ENCODE peak calls at places on chromosomes 6 and 20, in four cellular contexts. I is OCI-LY7, Q is heart left ventricle, W is left ventricle myocardium inferior. B is an unnamed sample.

GRCh38 chr20:57388953-57389694 is 2.1 kb upstream of the RBM38 start:
- DNase-seq in I (peak), Q (peak), W (peak), B (peak)

GRCh38 chr20:58237318-58238182 is 9.1 kb upstream of the ANKRD60 start:
- DNase-seq in I (no peak), Q (no peak), W (no peak), B (no peak)

GRCh38 chr6:93105017-93105416 is 314.3 kb downstream of the EPHA7 start:
- DNase-seq in I (no peak), Q (no peak), W (no peak), B (no peak)

GRCh38 chr20:438581-439469 is 23.5 kb downstream of the TBC1D20 start:
- DNase-seq in I (peak), Q (no peak), W (no peak), B (no peak)

GRCh38 chr20:8756410-8756809 is 312.5 kb upstream of the PLCB4 start:
- DNase-seq in I (no peak), Q (no peak), W (no peak), B (no peak)

GRCh38 chr6:4093288-4093687 is 14.4 kb upstream of the FAM217A start:
- DNase-seq in I (no peak), Q (no peak), W (no peak), B (no peak)

GRCh38 chr20:58518896-58519593 is 3.8 kb upstream of the APCDD1L start:
- DNase-seq in I (no peak), Q (no peak), W (no peak), B (peak)

GRCh38 chr6:169450097-169450496 is 196.5 kb upstream of the THBS2 start:
- DNase-seq in I (no peak), Q (no peak), W (no peak), B (no peak)

DNA sequence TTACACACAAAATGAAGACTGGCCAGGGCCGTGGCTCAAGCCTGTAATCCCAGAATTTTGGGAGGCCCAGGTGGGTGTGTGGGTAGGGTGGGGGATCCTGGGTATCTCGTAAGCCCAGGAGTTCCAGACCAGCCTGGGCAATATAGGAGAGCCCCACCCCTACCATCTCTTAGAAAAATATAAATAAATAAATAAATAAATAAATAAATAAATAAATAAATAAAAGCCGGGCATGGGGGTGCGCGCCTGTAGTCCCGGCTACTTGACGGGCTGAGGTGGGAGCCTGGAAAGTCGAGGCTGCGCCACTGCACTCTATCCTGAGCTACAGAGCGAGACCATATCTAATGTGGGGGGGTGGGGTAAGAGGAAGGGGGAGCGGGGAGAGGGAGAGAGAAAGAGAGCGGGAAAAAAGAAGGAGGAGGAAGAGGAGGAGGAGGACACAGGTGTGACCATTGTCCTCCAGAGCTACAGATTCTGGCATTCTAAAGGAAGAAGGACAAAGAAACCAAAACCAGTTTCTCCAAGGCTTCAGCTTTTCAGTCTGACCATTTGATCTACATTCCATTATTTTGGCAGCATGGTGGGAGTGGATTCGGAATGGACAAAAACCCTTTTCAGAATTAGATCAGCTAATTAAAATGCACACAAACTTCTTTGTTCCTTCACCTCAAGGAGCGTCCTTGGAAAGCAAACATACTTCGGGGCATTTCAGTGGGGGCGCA is 616 bp upstream of the C6orf141 start:
- DNase-seq in I (no peak), Q (no peak), W (no peak), B (no peak)
- H3K27ac ChIP-seq in I (no peak), Q (no peak), W (no peak), B (no peak)

GRCh38 chr6:34226731-34227586 is 9.7 kb upstream of the HMGA1 start:
- DNase-seq in I (peak), Q (no peak), W (no peak), B (no peak)
- H3K4me3 ChIP-seq in I (peak), Q (no peak), W (no peak), B (no peak)

DNA sequence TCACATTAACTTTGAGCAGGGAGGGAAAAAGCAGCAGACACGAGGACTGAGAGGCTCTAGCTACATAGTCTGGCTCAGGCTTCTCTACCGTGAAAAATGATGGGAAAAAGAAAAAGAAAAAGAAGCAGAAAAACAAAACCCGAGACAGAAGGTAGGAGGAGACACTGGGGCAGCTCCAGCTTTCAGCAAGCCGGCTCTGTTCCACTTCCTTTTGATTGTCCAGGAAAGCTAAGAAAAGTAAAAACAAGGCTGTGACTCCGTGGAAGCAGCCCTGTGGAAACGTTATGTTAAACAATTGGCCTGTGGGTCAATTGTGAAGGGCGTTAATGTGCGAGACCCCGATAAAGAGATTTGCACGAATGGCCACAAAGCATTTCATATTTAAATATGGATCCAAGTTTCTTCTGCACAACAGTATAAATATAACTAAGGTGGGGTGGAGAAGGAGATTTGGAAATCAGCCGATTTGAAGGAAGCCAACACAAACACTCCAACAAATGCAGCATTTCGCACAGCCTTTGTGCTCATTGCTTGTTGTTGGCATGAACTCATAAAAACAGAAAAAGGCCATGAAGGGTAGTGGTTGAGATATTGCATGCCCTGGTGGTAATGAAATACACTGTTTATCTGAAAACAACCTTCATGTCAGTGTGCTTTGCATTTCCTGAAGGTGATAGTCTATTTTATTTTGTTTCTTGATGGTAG is 236.9 kb upstream of the JAG1 start:
- DNase-seq in I (no peak), Q (peak), W (peak), B (no peak)
- TF ChIP-seq CTCF in I (no peak), Q (peak), W (peak), B (no peak)

GRCh38 chr20:33131949-33132822 is 35.8 kb upstream of the BPIFA2 start:
- DNase-seq in I (no peak), Q (no peak), W (no peak), B (peak)
- H3K27ac ChIP-seq in I (no peak), Q (no peak), W (no peak), B (no peak)